ENCODE peak calls at places on chromosomes 13 and 19, in six cellular contexts. U is NB4, X is lower leg skin, H is right lobe of liver, S is ovary, Y is stomach. G is an unnamed sample.

GRCh38 chr19:55341191-55342043 is 1.7 kb downstream of the KMT5C start:
- DNase-seq in U (peak), X (no peak), H (no peak), S (peak), Y (peak), G (peak)

GRCh38 chr19:13376537-13376936 is 129.7 kb downstream of the CACNA1A start:
- DNase-seq in U (no peak), X (no peak), H (no peak), S (no peak), Y (no peak), G (no peak)

GRCh38 chr19:28309072-28309471 is 903.9 kb downstream of the UQCRFS1 start:
- DNase-seq in U (no peak), X (no peak), H (no peak), S (no peak), Y (no peak), G (no peak)

GRCh38 chr19:5956323-5956722 is 21.6 kb downstream of the RANBP3 start:
- DNase-seq in U (no peak), X (no peak), H (no peak), S (no peak), Y (no peak), G (no peak)

GRCh38 chr19:46205183-46205984 is 24.2 kb upstream of the IGFL1 start:
- DNase-seq in U (no peak), X (no peak), H (no peak), S (no peak), Y (no peak), G (no peak)

GRCh38 chr19:55340784-55341147 is 1.1 kb downstream of the KMT5C start:
- DNase-seq in U (peak), X (no peak), H (no peak), S (peak), Y (no peak), G (peak)

GRCh38 chr13:89571676-89572075 is 1775.8 kb upstream of the MIR17HG start:
- DNase-seq in U (no peak), X (no peak), H (no peak), S (no peak), Y (no peak), G (no peak)

GRCh38 chr13:108944760-108945159 is 315.3 kb downstream of the MYO16 start:
- DNase-seq in U (peak), X (no peak), H (no peak), S (no peak), Y (no peak), G (no peak)

GRCh38 chr19:19539738-19540703 is 2.0 kb downstream of the CILP2 start:
- DNase-seq in U (no peak), X (peak), H (peak), S (peak), Y (peak), G (peak)

GRCh38 chr13:64248371-64249065 is 2832.9 kb upstream of the PCDH20 start:
- DNase-seq in U (no peak), X (no peak), H (no peak), S (no peak), Y (no peak), G (no peak)

GRCh38 chr19:29171525-29171924 is 41.4 kb downstream of the UQCRFS1 start:
- DNase-seq in U (no peak), X (no peak), H (no peak), S (no peak), Y (no peak), G (no peak)

GRCh38 chr13:29704648-29705047 is 109.2 kb upstream of the SLC7A1 start:
- DNase-seq in U (no peak), X (no peak), H (no peak), S (no peak), Y (no peak), G (no peak)

GRCh38 chr13:114140131-114140908 is 7.9 kb upstream of the RASA3 start:
- DNase-seq in U (peak), X (no peak), H (peak), S (no peak), Y (no peak), G (peak)

GRCh38 chr19:56084835-56085536 is 36.1 kb downstream of the ZNF787 start:
- DNase-seq in U (no peak), X (no peak), H (no peak), S (no peak), Y (no peak), G (no peak)

GRCh38 chr19:40280608-40281221 is 4.4 kb downstream of the AKT2 start:
- DNase-seq in U (no peak), X (peak), H (peak), S (no peak), Y (peak), G (no peak)
- TF ChIP-seq POLR2A in U (no peak), X (no peak), H (peak), S (no peak), Y (no peak), G (peak)

GRCh38 chr19:41518141-41518540 is 57.8 kb upstream of the CEACAM21 start:
- DNase-seq in U (no peak), X (no peak), H (no peak), S (no peak), Y (no peak), G (no peak)

GRCh38 chr19:41527079-41527478 is 48.9 kb upstream of the CEACAM21 start:
- DNase-seq in U (no peak), X (no peak), H (no peak), S (no peak), Y (no peak), G (no peak)

DNA sequence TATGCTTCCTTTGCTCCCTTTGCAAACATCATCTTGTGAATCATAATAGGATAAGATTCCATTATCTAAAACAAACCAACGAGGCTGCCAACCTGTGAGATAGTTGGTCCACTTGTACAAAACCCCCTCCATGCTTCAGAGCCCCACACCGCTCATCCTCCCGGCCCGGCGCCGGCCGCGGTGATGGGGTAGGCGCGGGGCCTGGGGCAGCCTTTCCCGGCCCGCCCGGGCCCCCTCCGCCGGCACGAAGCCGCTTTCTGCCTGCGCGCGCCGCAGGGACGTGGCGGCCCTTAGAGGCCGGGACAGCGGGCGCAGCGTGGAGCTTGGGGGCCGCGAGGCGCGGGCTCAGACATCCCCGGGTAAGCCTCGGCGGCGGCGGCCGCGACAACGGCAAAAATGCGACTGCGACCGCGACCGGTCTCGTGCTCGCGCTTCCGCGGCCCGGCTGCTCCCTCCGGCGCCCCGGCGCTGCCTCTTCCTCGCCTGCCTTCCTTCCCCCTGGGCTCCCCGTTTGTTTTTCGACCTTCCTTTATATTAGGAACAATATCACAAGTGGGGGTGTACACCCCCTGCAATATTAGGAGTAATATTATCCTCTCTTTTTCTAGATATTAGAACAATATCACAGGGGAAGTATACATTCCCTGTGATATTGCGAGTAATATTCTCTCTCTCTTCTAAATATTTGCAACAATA is 54.0 kb upstream of the CEACAM21 start:
- DNase-seq in U (peak), X (no peak), H (peak), S (no peak), Y (no peak), G (no peak)
- TF ChIP-seq POLR2A in U (no peak), X (no peak), H (no peak), S (no peak), Y (no peak), G (no peak)

GRCh38 chr19:10339380-10339960 is at the start of gene ICAM3:
- DNase-seq in U (peak), X (no peak), H (peak), S (no peak), Y (peak), G (no peak)
- TF ChIP-seq POLR2A in U (no peak), X (no peak), H (no peak), S (no peak), Y (no peak), G (no peak)

GRCh38 chr19:16791942-16792341 is 37.3 kb upstream of the SIN3B start:
- DNase-seq in U (peak), X (no peak), H (no peak), S (no peak), Y (no peak), G (no peak)
- TF ChIP-seq POLR2A in U (no peak), X (no peak), H (no peak), S (no peak), Y (no peak), G (no peak)

GRCh38 chr19:21362291-21362690 is 3.5 kb downstream of the ZNF738 start:
- DNase-seq in U (no peak), X (no peak), H (no peak), S (no peak), Y (no peak), G (no peak)

GRCh38 chr19:21358768-21359451 is at the start of gene ZNF738:
- DNase-seq in U (peak), X (peak), H (peak), S (peak), Y (peak), G (peak)
- TF ChIP-seq POLR2A in U (peak), X (no peak), H (no peak), S (no peak), Y (no peak), G (peak)

GRCh38 chr19:14536926-14537692 is 7.7 kb downstream of the TECR start:
- DNase-seq in U (peak), X (peak), H (peak), S (peak), Y (peak), G (peak)
- TF ChIP-seq POLR2A in U (no peak), X (no peak), H (no peak), S (no peak), Y (no peak), G (peak)

DNA sequence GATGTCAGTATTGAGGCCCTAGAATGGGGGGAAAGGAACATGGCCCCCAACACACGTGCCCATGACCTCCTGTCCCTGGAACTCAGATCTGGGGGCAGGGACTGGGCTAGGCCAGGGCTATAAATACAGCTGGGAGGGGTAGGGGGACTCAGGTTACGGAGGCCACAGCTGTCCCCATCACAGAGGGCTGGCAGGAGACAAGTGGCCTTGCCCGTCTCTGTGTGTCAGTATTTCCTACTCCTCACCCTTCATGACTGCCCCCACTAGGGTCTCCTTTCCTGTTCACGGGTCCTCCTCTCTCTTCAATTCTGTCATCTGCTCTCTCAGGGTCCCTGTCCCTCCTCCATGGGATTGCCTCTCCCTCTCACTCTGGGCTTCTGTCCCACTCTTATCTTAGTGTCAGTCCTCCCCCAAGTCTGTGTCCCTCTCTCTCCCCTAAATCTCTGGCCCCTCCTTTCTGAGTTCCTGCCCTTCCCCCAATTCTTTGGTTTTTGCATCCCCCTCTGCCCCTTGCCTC is 692 bp upstream of the HRC start:
- DNase-seq in U (no peak), X (no peak), H (no peak), S (no peak), Y (no peak), G (no peak)
- TF ChIP-seq POLR2A in U (no peak), X (no peak), H (no peak), S (no peak), Y (no peak), G (no peak)

G was measured in erythroblast.